ENCODE peak calls at places on chromosome 21, in six cellular contexts. Y is HCT116; U is posterior vena cava; G is astrocyte of the cerebellum; E is CD8-positive, alpha-beta memory T cell; A is AG04450. N is an unnamed sample.

GRCh38 chr21:16302851-16303282 is 573.1 kb downstream of the USP25 start:
- DNase-seq in Y (no peak), U (peak), G (no peak), E (no peak), A (no peak), N (no peak)

GRCh38 chr21:27365394-27365793 is 398.5 kb upstream of the ADAMTS5 start:
- DNase-seq in Y (no peak), U (no peak), G (no peak), E (no peak), A (peak), N (no peak)

GRCh38 chr21:31604591-31605190 is 54.8 kb upstream of the SOD1 start:
- DNase-seq in Y (peak), U (peak), G (peak), E (peak), A (peak), N (peak)

GRCh38 chr21:25835397-25835796 is 100.6 kb downstream of the GABPA start:
- DNase-seq in Y (no peak), U (no peak), G (no peak), E (no peak), A (no peak), N (no peak)

GRCh38 chr21:46550511-46550941 is 54.4 kb downstream of the S100B start:
- DNase-seq in Y (no peak), U (no peak), G (no peak), E (peak), A (no peak), N (no peak)

GRCh38 chr21:44925027-44925755 is 4.5 kb upstream of the ITGB2 start:
- DNase-seq in Y (no peak), U (no peak), G (peak), E (no peak), A (no peak), N (no peak)

GRCh38 chr21:44872568-44873355 is 728 bp downstream of the PTTG1IP start:
- DNase-seq in Y (no peak), U (peak), G (no peak), E (no peak), A (no peak), N (peak)

GRCh38 chr21:34004984-34005383 is 68.4 kb upstream of the MRPS6 start:
- DNase-seq in Y (no peak), U (no peak), G (no peak), E (no peak), A (no peak), N (no peak)

GRCh38 chr21:45973475-45974072 is 8.0 kb upstream of the COL6A1 start:
- DNase-seq in Y (peak), U (peak), G (peak), E (peak), A (no peak), N (peak)